ENCODE peak calls at places on chromosome 7, in ten cellular contexts. M, W, C, A, U, L, R, X, I and Z are unnamed samples.
A peak's percentile ranks its signal among the peaks of the same experiment; 100 is the strongest.

GRCh38 chr7:20594023-20594422 is 21.4 kb upstream of the ABCB5 start:
- DNase-seq in M (no peak), W (no peak), C (no peak), A (no peak), U (no peak), L (no peak), R (no peak), X (no peak), I (no peak), Z (no peak)

GRCh38 chr7:28389504-28390385 is 22.6 kb upstream of the CREB5 start:
- DNase-seq in M (no peak), W (no peak), C (peak; percentile 76), A (peak; percentile 58), U (peak; percentile 77), L (no peak), R (peak; percentile 86), X (peak; percentile 65), I (no peak), Z (no peak)

GRCh38 chr7:37832194-37832593 is 16.2 kb upstream of the NME8 start:
- DNase-seq in M (peak; percentile 77), W (no peak), C (no peak), A (no peak), U (peak; percentile 7), L (peak; percentile 57), R (peak; percentile 73), X (peak; percentile 72), I (peak; percentile 68), Z (peak; percentile 25)

GRCh38 chr7:131602994-131603372 is 46.6 kb upstream of the PODXL start:
- DNase-seq in M (no peak), W (no peak), C (no peak), A (peak; percentile 13), U (peak; percentile 48), L (no peak), R (no peak), X (no peak), I (no peak), Z (no peak)

GRCh38 chr7:50665403-50666123 is 100.4 kb upstream of the DDC start:
- DNase-seq in M (no peak), W (no peak), C (no peak), A (no peak), U (peak; percentile 42), L (no peak), R (no peak), X (no peak), I (no peak), Z (no peak)

GRCh38 chr7:31373337-31374289 is 33.1 kb upstream of the NEUROD6 start:
- DNase-seq in M (peak; percentile 60), W (no peak), C (peak; percentile 66), A (peak; percentile 47), U (peak; percentile 55), L (peak; percentile 20), R (peak; percentile 82), X (peak; percentile 78), I (no peak), Z (peak; percentile 36)

GRCh38 chr7:107463139-107464078 is 6.4 kb upstream of the GPR22 start:
- DNase-seq in M (peak; percentile 31), W (peak; percentile 75), C (peak; percentile 61), A (peak; percentile 60), U (peak; percentile 82), L (peak; percentile 54), R (peak; percentile 69), X (peak; percentile 71), I (peak; percentile 49), Z (peak; percentile 49)

GRCh38 chr7:36278069-36278766 is 111.4 kb upstream of the ANLN start:
- DNase-seq in M (no peak), W (no peak), C (no peak), A (no peak), U (no peak), L (no peak), R (no peak), X (no peak), I (no peak), Z (no peak)

GRCh38 chr7:47483604-47484273 is 98.2 kb downstream of the TNS3 start:
- DNase-seq in M (no peak), W (no peak), C (no peak), A (no peak), U (peak; percentile 38), L (no peak), R (no peak), X (no peak), I (no peak), Z (no peak)

GRCh38 chr7:26499316-26499897 is 207.7 kb downstream of the SNX10 start:
- DNase-seq in M (no peak), W (no peak), C (no peak), A (no peak), U (no peak), L (peak; percentile 33), R (no peak), X (no peak), I (no peak), Z (no peak)

GRCh38 chr7:1809070-1809469 is 139.0 kb downstream of the ELFN1 start:
- DNase-seq in M (no peak), W (no peak), C (no peak), A (no peak), U (no peak), L (no peak), R (no peak), X (no peak), I (no peak), Z (no peak)

GRCh38 chr7:1810521-1810920 is 140.4 kb downstream of the ELFN1 start:
- DNase-seq in M (no peak), W (no peak), C (no peak), A (no peak), U (no peak), L (no peak), R (no peak), X (no peak), I (no peak), Z (no peak)

GRCh38 chr7:1806354-1806753 is 136.3 kb downstream of the ELFN1 start:
- DNase-seq in M (no peak), W (no peak), C (no peak), A (no peak), U (no peak), L (no peak), R (no peak), X (no peak), I (no peak), Z (no peak)

GRCh38 chr7:1809601-1810258 is 139.7 kb downstream of the ELFN1 start:
- DNase-seq in M (no peak), W (no peak), C (no peak), A (no peak), U (no peak), L (no peak), R (no peak), X (no peak), I (no peak), Z (no peak)

GRCh38 chr7:1807821-1808600 is 137.9 kb downstream of the ELFN1 start:
- DNase-seq in M (no peak), W (no peak), C (no peak), A (no peak), U (no peak), L (no peak), R (no peak), X (no peak), I (no peak), Z (no peak)
- H3K27ac ChIP-seq in M (no peak overlapping the region), W (no peak overlapping the region), C (no peak overlapping the region), A (no peak overlapping the region), U (no peak overlapping the region), L (no peak overlapping the region), R (no peak overlapping the region), X (no peak overlapping the region), I (no peak overlapping the region), Z (no peak overlapping the region)

DNA sequence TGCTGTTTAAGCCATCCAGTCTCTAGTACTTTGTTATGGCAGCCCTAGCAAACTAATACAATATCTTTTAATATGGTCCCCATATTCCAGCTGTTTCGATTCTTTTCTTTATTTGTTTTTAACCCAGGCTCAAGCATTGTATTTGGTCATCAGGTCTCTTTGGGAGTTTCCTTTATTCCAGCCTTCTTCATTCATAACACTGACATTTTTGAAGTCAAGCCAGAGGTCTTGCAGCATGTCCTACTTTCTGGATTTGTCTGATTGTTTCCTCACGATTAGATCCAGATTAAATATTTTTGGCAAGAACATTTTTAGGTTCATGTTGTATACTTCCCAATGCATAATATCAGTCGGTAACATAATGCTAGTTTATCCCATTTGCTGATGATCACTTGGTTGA is 11.8 kb downstream of the SLC25A13 start:
- DNase-seq in M (no peak), W (no peak), C (no peak), A (no peak), U (peak; percentile 12), L (no peak), R (no peak), X (no peak), I (no peak), Z (no peak)
- H3K27ac ChIP-seq in M (no peak overlapping the region), W (no peak overlapping the region), C (no peak overlapping the region), A (no peak overlapping the region), U (no peak overlapping the region), L (no peak overlapping the region), R (no peak overlapping the region), X (no peak overlapping the region), I (peak overlapping the region; percentile 29), Z (no peak overlapping the region)

DNA sequence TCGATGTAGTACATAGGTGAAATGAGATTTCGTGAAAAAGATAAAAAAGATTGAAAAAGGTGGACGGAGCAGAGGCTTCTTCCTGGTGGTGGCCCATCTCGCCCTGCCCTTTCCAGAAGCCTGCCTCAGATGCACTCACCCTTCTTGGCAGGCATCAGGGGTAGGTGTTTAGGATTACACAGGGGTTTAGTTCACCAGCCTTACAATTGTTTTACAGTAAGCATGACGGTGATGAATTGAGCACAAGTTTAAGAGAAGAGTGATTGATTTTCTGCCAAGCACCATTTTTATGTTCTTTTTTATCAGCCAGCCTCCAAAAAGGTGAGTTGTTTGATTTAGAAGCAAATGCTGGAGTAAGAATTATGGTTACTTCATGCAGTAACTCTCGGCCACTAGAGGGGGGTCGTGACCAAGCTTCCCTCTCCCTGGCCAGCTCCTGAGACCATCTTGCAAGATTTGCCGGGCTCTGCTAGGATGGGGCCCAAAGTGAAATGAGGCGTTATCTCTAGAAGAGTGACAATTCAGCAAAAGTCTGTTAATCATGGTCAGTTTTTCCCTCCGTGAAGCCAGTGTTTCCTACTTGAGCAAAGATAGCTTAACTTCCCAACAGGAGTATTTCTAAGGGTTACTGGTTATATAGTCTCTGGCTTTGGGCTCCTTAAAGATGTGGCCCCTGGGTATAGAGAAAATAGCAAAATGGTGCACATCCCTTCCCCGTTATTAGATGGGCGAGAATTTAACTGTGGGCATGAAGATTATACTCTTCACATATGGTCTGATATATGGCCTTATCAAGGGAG is 228.8 kb downstream of the BMPER start:
- DNase-seq in M (peak; percentile 55), W (no peak), C (peak; percentile 76), A (peak; percentile 75), U (peak; percentile 88), L (peak; percentile 42), R (peak; percentile 85), X (peak; percentile 76), I (peak; percentile 47), Z (peak; percentile 34)
- H3K27ac ChIP-seq in M (no peak overlapping the region), W (no peak overlapping the region), C (peak overlapping the region; percentile 82), A (peak overlapping the region; percentile 98), U (peak overlapping the region; percentile 95), L (no peak overlapping the region), R (no peak overlapping the region), X (peak overlapping the region; percentile 75), I (no peak overlapping the region), Z (no peak overlapping the region)

DNA sequence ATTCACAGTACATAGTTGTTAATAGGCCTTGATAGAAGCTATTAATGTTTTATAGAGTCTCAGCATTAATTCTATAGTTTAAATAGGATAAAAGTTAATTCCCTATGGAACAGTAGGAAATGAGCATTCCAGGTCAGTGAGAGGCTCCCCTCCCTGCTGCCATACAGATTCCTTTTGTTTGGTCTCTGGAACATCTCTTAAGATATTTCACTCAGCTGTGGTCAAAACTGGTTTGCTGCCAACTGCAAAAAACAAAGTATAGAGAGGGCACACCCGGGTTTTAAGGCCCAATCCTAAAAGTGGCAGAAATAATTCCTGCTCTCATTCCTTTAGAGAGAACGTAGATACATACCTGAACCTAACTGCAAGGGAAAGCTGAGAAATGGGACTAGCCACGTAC is 51.3 kb downstream of the MDFIC start:
- DNase-seq in M (no peak), W (no peak), C (no peak), A (peak; percentile 35), U (peak; percentile 50), L (no peak), R (no peak), X (no peak), I (no peak), Z (no peak)
- H3K27ac ChIP-seq in M (no peak overlapping the region), W (no peak overlapping the region), C (no peak overlapping the region), A (no peak overlapping the region), U (no peak overlapping the region), L (no peak overlapping the region), R (no peak overlapping the region), X (no peak overlapping the region), I (no peak overlapping the region), Z (no peak overlapping the region)